ENCODE peak calls at places on chromosome 1, in nine cellular contexts. One of them, this sample, is unnamed.
A peak's percentile ranks its signal among the peaks of the same experiment; 100 is the strongest.

GRCh38 chr1:64823691-64824476 is 79.0 kb downstream of the RAVER2 start:
- DNase-seq in GM23338: peak; percentile 90
- DNase-seq in transverse colon: peak; percentile 76
- DNase-seq in HCT116: peak; percentile 46
- DNase-seq in prostate gland: peak; percentile 66
- DNase-seq in suprapubic skin: no peak
- DNase-seq in upper lobe of left lung: no peak
- DNase-seq in spleen: no peak
- DNase-seq in H1: no peak
- DNase-seq in this sample: no peak

GRCh38 chr1:236016083-236016482 is 48.8 kb downstream of the NID1 start:
- DNase-seq in GM23338: no peak
- DNase-seq in transverse colon: peak; percentile 53
- DNase-seq in HCT116: no peak
- DNase-seq in prostate gland: no peak
- DNase-seq in suprapubic skin: peak; percentile 86
- DNase-seq in upper lobe of left lung: no peak
- DNase-seq in spleen: no peak
- DNase-seq in H1: no peak
- DNase-seq in this sample: no peak

GRCh38 chr1:202200112-202200548 is 6.5 kb downstream of the LGR6 start:
- DNase-seq in GM23338: peak; percentile 35
- DNase-seq in transverse colon: peak; percentile 57
- DNase-seq in HCT116: peak; percentile 52
- DNase-seq in prostate gland: no peak
- DNase-seq in suprapubic skin: no peak
- DNase-seq in upper lobe of left lung: no peak
- DNase-seq in spleen: no peak
- DNase-seq in H1: no peak
- DNase-seq in this sample: no peak

GRCh38 chr1:81974883-81975555 is 174.3 kb downstream of the ADGRL2 start:
- DNase-seq in GM23338: peak; percentile 34
- DNase-seq in transverse colon: no peak
- DNase-seq in HCT116: no peak
- DNase-seq in prostate gland: no peak
- DNase-seq in suprapubic skin: no peak
- DNase-seq in upper lobe of left lung: no peak
- DNase-seq in spleen: no peak
- DNase-seq in H1: no peak
- DNase-seq in this sample: no peak

GRCh38 chr1:27356628-27357280 is 10.0 kb downstream of the MAP3K6 start:
- DNase-seq in GM23338: peak; percentile 71
- DNase-seq in transverse colon: peak; percentile 87
- DNase-seq in HCT116: no peak
- DNase-seq in prostate gland: peak; percentile 66
- DNase-seq in suprapubic skin: no peak
- DNase-seq in upper lobe of left lung: peak; percentile 85
- DNase-seq in spleen: peak; percentile 83
- DNase-seq in H1: no peak
- DNase-seq in this sample: no peak

GRCh38 chr1:59669752-59670312 is 144.9 kb upstream of the HOOK1 start:
- DNase-seq in GM23338: peak; percentile 86
- DNase-seq in transverse colon: no peak
- DNase-seq in HCT116: no peak
- DNase-seq in prostate gland: no peak
- DNase-seq in suprapubic skin: no peak
- DNase-seq in upper lobe of left lung: peak; percentile 6
- DNase-seq in spleen: no peak
- DNase-seq in H1: peak; percentile 63
- DNase-seq in this sample: peak; percentile 83

GRCh38 chr1:242824435-242824834 is 299.9 kb upstream of the PLD5 start:
- DNase-seq in GM23338: no peak
- DNase-seq in transverse colon: no peak
- DNase-seq in HCT116: no peak
- DNase-seq in prostate gland: no peak
- DNase-seq in suprapubic skin: no peak
- DNase-seq in upper lobe of left lung: no peak
- DNase-seq in spleen: no peak
- DNase-seq in H1: no peak
- DNase-seq in this sample: no peak

GRCh38 chr1:9716404-9717192 is 65.1 kb downstream of the PIK3CD start:
- DNase-seq in GM23338: no peak
- DNase-seq in transverse colon: no peak
- DNase-seq in HCT116: no peak
- DNase-seq in prostate gland: no peak
- DNase-seq in suprapubic skin: no peak
- DNase-seq in upper lobe of left lung: peak; percentile 71
- DNase-seq in spleen: peak; percentile 84
- DNase-seq in H1: no peak
- DNase-seq in this sample: no peak

GRCh38 chr1:42962641-42963377 is 4.1 kb upstream of the SLC2A1 start:
- DNase-seq in GM23338: peak; percentile 94
- DNase-seq in transverse colon: no peak
- DNase-seq in HCT116: no peak
- DNase-seq in prostate gland: no peak
- DNase-seq in suprapubic skin: no peak
- DNase-seq in upper lobe of left lung: no peak
- DNase-seq in spleen: no peak
- DNase-seq in H1: peak; percentile 84
- DNase-seq in this sample: no peak

GRCh38 chr1:178702141-178702540 is 22.9 kb upstream of the RALGPS2 start:
- DNase-seq in GM23338: no peak
- DNase-seq in transverse colon: no peak
- DNase-seq in HCT116: no peak
- DNase-seq in prostate gland: no peak
- DNase-seq in suprapubic skin: no peak
- DNase-seq in upper lobe of left lung: no peak
- DNase-seq in spleen: no peak
- DNase-seq in H1: no peak
- DNase-seq in this sample: no peak

GRCh38 chr1:225533238-225533637 is 105.4 kb upstream of the LBR start:
- DNase-seq in GM23338: no peak
- DNase-seq in transverse colon: no peak
- DNase-seq in HCT116: no peak
- DNase-seq in prostate gland: no peak
- DNase-seq in suprapubic skin: no peak
- DNase-seq in upper lobe of left lung: no peak
- DNase-seq in spleen: no peak
- DNase-seq in H1: no peak
- DNase-seq in this sample: no peak

GRCh38 chr1:201270616-201271390 is 12.5 kb upstream of the PKP1 start:
- DNase-seq in GM23338: no peak
- DNase-seq in transverse colon: no peak
- DNase-seq in HCT116: no peak
- DNase-seq in prostate gland: no peak
- DNase-seq in suprapubic skin: no peak
- DNase-seq in upper lobe of left lung: no peak
- DNase-seq in spleen: no peak
- DNase-seq in H1: no peak
- DNase-seq in this sample: no peak

GRCh38 chr1:223775054-223775453 is 62.7 kb downstream of the CAPN2 start:
- DNase-seq in GM23338: no peak
- DNase-seq in transverse colon: no peak
- DNase-seq in HCT116: no peak
- DNase-seq in prostate gland: no peak
- DNase-seq in suprapubic skin: no peak
- DNase-seq in upper lobe of left lung: no peak
- DNase-seq in spleen: no peak
- DNase-seq in H1: no peak
- DNase-seq in this sample: no peak

GRCh38 chr1:182925661-182926060 is 27.3 kb downstream of the SHCBP1L start:
- DNase-seq in GM23338: no peak
- DNase-seq in transverse colon: no peak
- DNase-seq in HCT116: no peak
- DNase-seq in prostate gland: no peak
- DNase-seq in suprapubic skin: no peak
- DNase-seq in upper lobe of left lung: no peak
- DNase-seq in spleen: no peak
- DNase-seq in H1: no peak
- DNase-seq in this sample: no peak

DNA sequence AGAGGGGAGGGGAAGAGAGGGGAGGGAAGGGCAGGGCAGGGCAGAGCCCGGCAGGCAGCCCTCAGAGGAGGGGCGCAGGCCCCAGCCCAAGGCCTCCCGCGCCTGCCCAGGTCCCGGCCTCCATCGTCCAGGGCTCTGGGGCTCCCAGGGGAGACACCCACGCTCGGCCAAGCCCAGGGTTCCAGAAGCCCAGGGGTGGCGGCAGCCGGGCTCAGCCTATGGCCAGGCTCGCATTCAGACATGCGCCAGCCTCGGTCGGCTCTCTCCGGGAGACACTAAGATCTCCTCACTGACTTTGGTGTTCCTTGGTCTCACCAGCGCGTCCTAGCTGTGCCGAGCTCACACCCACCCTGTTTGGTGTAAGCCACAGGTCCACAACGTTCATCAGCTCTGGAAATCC is 7.1 kb upstream of the ANKRD65 start:
- DNase-seq in GM23338: no peak
- DNase-seq in transverse colon: no peak
- DNase-seq in HCT116: no peak
- DNase-seq in prostate gland: no peak
- DNase-seq in suprapubic skin: no peak
- DNase-seq in upper lobe of left lung: no peak
- DNase-seq in spleen: peak; percentile 49
- DNase-seq in H1: no peak
- DNase-seq in this sample: no peak
- H3K27ac ChIP-seq in GM23338: no peak overlapping the region
- H3K27ac ChIP-seq in transverse colon: peak overlapping the region; percentile 93
- H3K27ac ChIP-seq in HCT116: no peak overlapping the region
- H3K27ac ChIP-seq in prostate gland: peak overlapping the region; percentile 39
- H3K27ac ChIP-seq in suprapubic skin: no peak overlapping the region
- H3K27ac ChIP-seq in upper lobe of left lung: no peak overlapping the region
- H3K27ac ChIP-seq in spleen: no peak overlapping the region
- H3K27ac ChIP-seq in H1: no peak overlapping the region
- H3K27ac ChIP-seq in this sample: peak overlapping the region; percentile 96

GRCh38 chr1:172397633-172398032 is 22.9 kb upstream of the C1orf105 start:
- DNase-seq in GM23338: no peak
- DNase-seq in transverse colon: no peak
- DNase-seq in HCT116: no peak
- DNase-seq in prostate gland: no peak
- DNase-seq in suprapubic skin: no peak
- DNase-seq in upper lobe of left lung: no peak
- DNase-seq in spleen: no peak
- DNase-seq in H1: no peak
- DNase-seq in this sample: no peak

GRCh38 chr1:172397221-172397620 is 23.3 kb upstream of the C1orf105 start:
- DNase-seq in GM23338: no peak
- DNase-seq in transverse colon: no peak
- DNase-seq in HCT116: no peak
- DNase-seq in prostate gland: no peak
- DNase-seq in suprapubic skin: no peak
- DNase-seq in upper lobe of left lung: no peak
- DNase-seq in spleen: no peak
- DNase-seq in H1: no peak
- DNase-seq in this sample: no peak

GRCh38 chr1:172398193-172398592 is 22.3 kb upstream of the C1orf105 start:
- DNase-seq in GM23338: no peak
- DNase-seq in transverse colon: no peak
- DNase-seq in HCT116: no peak
- DNase-seq in prostate gland: no peak
- DNase-seq in suprapubic skin: no peak
- DNase-seq in upper lobe of left lung: no peak
- DNase-seq in spleen: no peak
- DNase-seq in H1: no peak
- DNase-seq in this sample: no peak

GRCh38 chr1:172400073-172400737 is 20.3 kb upstream of the C1orf105 start:
- DNase-seq in GM23338: no peak
- DNase-seq in transverse colon: no peak
- DNase-seq in HCT116: no peak
- DNase-seq in prostate gland: no peak
- DNase-seq in suprapubic skin: no peak
- DNase-seq in upper lobe of left lung: no peak
- DNase-seq in spleen: no peak
- DNase-seq in H1: no peak
- DNase-seq in this sample: no peak

GRCh38 chr1:172399369-172400072 is 21.0 kb upstream of the C1orf105 start:
- DNase-seq in GM23338: peak; percentile 37
- DNase-seq in transverse colon: peak; percentile 37
- DNase-seq in HCT116: peak; percentile 58
- DNase-seq in prostate gland: peak; percentile 54
- DNase-seq in suprapubic skin: peak; percentile 74
- DNase-seq in upper lobe of left lung: no peak
- DNase-seq in spleen: no peak
- DNase-seq in H1: no peak
- DNase-seq in this sample: no peak
- TF ChIP-seq POLR2AphosphoS5 in GM23338: no peak
- TF ChIP-seq POLR2AphosphoS5 in transverse colon: peak; percentile 46
- TF ChIP-seq POLR2AphosphoS5 in HCT116: no peak
- TF ChIP-seq POLR2AphosphoS5 in prostate gland: peak; percentile 73
- TF ChIP-seq POLR2AphosphoS5 in suprapubic skin: peak; percentile 73
- TF ChIP-seq POLR2AphosphoS5 in upper lobe of left lung: no peak
- TF ChIP-seq POLR2AphosphoS5 in spleen: no peak
- TF ChIP-seq POLR2AphosphoS5 in H1: no peak
- TF ChIP-seq POLR2AphosphoS5 in this sample: peak; percentile 80

GRCh38 chr1:211643324-211644212 is 31.9 kb downstream of the NEK2 start:
- DNase-seq in GM23338: no peak
- DNase-seq in transverse colon: peak; percentile 77
- DNase-seq in HCT116: no peak
- DNase-seq in prostate gland: peak; percentile 82
- DNase-seq in suprapubic skin: no peak
- DNase-seq in upper lobe of left lung: peak; percentile 76
- DNase-seq in spleen: no peak
- DNase-seq in H1: no peak
- DNase-seq in this sample: no peak
- H3K4me3 ChIP-seq in GM23338: no peak overlapping the region
- H3K4me3 ChIP-seq in transverse colon: no peak overlapping the region
- H3K4me3 ChIP-seq in HCT116: no peak overlapping the region
- H3K4me3 ChIP-seq in prostate gland: no peak overlapping the region
- H3K4me3 ChIP-seq in suprapubic skin: no peak overlapping the region
- H3K4me3 ChIP-seq in upper lobe of left lung: no peak overlapping the region
- H3K4me3 ChIP-seq in spleen: no peak overlapping the region
- H3K4me3 ChIP-seq in H1: no peak overlapping the region
- H3K4me3 ChIP-seq in this sample: no peak overlapping the region

DNA sequence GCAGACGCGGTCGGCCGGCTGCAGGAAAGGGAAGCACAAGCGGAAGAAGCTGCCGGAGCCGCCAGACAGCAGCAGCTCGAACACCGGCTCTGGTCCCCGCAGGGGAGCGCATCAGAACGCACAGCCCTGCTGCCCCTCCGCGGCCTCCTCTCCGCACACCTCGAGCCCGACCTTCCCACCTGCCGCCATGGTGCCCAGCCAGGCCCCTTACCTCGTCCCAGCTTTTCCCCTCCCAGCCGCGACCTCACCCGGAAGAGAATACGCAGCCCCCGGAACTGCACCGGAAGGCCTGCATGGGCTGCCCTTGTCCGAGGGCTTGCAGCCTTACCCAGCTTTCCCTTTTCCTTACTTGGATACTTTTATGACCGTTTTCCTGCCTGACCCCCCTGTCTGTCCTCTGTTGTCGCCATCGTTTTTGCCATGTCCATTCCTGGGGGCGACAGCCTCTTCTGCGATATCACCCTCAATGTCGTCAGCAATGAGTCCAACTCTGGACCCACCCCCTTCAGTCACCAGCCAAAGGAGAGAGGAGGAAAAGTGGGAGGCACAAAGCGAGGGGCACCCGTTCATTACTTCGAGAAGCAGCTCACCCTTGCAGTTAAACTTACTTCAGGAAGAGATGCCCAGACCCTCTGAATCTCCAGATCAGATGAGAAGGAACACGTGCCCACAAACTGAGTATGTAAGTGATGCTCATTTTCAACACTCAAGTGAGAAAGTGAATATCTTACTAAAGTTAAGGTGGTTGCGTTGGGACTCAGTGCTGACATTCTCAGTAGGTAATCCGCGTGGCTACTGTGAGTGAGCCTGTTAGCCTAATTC is 25.5 kb downstream of the UTS2 start:
- DNase-seq in GM23338: peak; percentile 6
- DNase-seq in transverse colon: no peak
- DNase-seq in HCT116: no peak
- DNase-seq in prostate gland: no peak
- DNase-seq in suprapubic skin: no peak
- DNase-seq in upper lobe of left lung: peak; percentile 70
- DNase-seq in spleen: no peak
- DNase-seq in H1: no peak
- DNase-seq in this sample: no peak
- H3K27ac ChIP-seq in GM23338: no peak overlapping the region
- H3K27ac ChIP-seq in transverse colon: peak overlapping the region; percentile 16
- H3K27ac ChIP-seq in HCT116: no peak overlapping the region
- H3K27ac ChIP-seq in prostate gland: no peak overlapping the region
- H3K27ac ChIP-seq in suprapubic skin: no peak overlapping the region
- H3K27ac ChIP-seq in upper lobe of left lung: peak overlapping the region; percentile 78
- H3K27ac ChIP-seq in spleen: no peak overlapping the region
- H3K27ac ChIP-seq in H1: no peak overlapping the region
- H3K27ac ChIP-seq in this sample: peak overlapping the region; percentile 63

This sample was measured in esophagus muscularis mucosa.